ENCODE peak calls at places on chromosomes 13 and 19, in ten cellular contexts. J is coronary artery, G is WTC11, P is NCI-H748 treated with DMSO at 0.1 percent for 48 hours, M is memory B cell, Z is tibial nerve, N is anterior cingulate cortex, S is fibroblast of mammary gland, I is C1 segment of cervical spinal cord, E is ureter. L is an unnamed sample.

GRCh38 chr19:18322318-18322758 is 538 bp downstream of the LSM4 start:
- DNase-seq in J (no peak), G (peak; percentile 63), P (no peak), M (no peak), Z (no peak), N (no peak), S (peak; percentile 70), I (no peak), E (no peak), L (no peak)

GRCh38 chr19:10660346-10660745 is 6.2 kb downstream of the ILF3 start:
- DNase-seq in J (no peak), G (no peak), P (no peak), M (no peak), Z (no peak), N (no peak), S (no peak), I (no peak), E (no peak), L (no peak)

GRCh38 chr13:25725104-25725503 is 326.7 kb downstream of the SHISA2 start:
- DNase-seq in J (no peak), G (peak; percentile 17), P (no peak), M (no peak), Z (no peak), N (no peak), S (no peak), I (no peak), E (no peak), L (no peak)

GRCh38 chr13:40653558-40654318 is 12.7 kb downstream of the FOXO1 start:
- DNase-seq in J (no peak), G (no peak), P (no peak), M (no peak), Z (no peak), N (no peak), S (no peak), I (no peak), E (no peak), L (no peak)

GRCh38 chr13:101211261-101211660 is 205.0 kb downstream of the NALCN start:
- DNase-seq in J (no peak), G (no peak), P (no peak), M (no peak), Z (no peak), N (no peak), S (peak; percentile 66), I (no peak), E (no peak), L (no peak)

GRCh38 chr13:82947121-82948077 is 934.9 kb downstream of the SLITRK1 start:
- DNase-seq in J (no peak), G (no peak), P (no peak), M (no peak), Z (no peak), N (no peak), S (peak; percentile 2), I (no peak), E (no peak), L (no peak)

GRCh38 chr13:74794582-74794981 is 660.4 kb upstream of the KLF12 start:
- DNase-seq in J (no peak), G (no peak), P (no peak), M (no peak), Z (no peak), N (no peak), S (peak; percentile 34), I (no peak), E (no peak), L (no peak)

GRCh38 chr13:112320303-112320702 is 55.9 kb upstream of the SPACA7 start:
- DNase-seq in J (peak; percentile 26), G (no peak), P (no peak), M (no peak), Z (no peak), N (no peak), S (no peak), I (no peak), E (no peak), L (no peak)

L was measured in progenitor cell of endocrine pancreas.